ENCODE peak calls at places on chromosomes 13 and 19, in eight cellular contexts. H is cardiac muscle cell, Z is GM12865, M is tibial nerve, R is right atrium auricular region, I is psoas muscle, T is AG10803, S is colonic mucosa. D is an unnamed sample.

GRCh38 chr19:15265849-15266248 is 33.6 kb upstream of the EPHX3 start:
- DNase-seq in R (peak; percentile 96), I (peak; percentile 96), Z (no peak), H (no peak), T (peak; percentile 95), S (peak; percentile 66), M (peak; percentile 84), D (peak; percentile 34)

GRCh38 chr13:98576215-98576945 is 527 bp downstream of the STK24 start:
- DNase-seq in R (no peak), Z (peak; percentile 60), S (peak; percentile 67), T (peak; percentile 22), M (no peak), I (peak; percentile 74), H (peak; percentile 60), D (peak; percentile 75)

GRCh38 chr13:110294146-110294545 is 12.8 kb downstream of the COL4A1 start:
- DNase-seq in H (no peak), R (peak; percentile 60), S (no peak), M (no peak), T (peak; percentile 98), Z (no peak), I (no peak), D (no peak)

GRCh38 chr13:100039740-100040139 is 49.2 kb upstream of the PCCA start:
- DNase-seq in H (peak; percentile 17), M (no peak), I (no peak), S (no peak), Z (no peak), T (no peak), R (no peak), D (peak; percentile 15)

GRCh38 chr13:22757530-22758120 is 423.2 kb upstream of the SGCG start:
- DNase-seq in T (peak; percentile 2), M (no peak), S (no peak), R (no peak), Z (no peak), I (no peak), H (peak; percentile 45), D (peak; percentile 12)

GRCh38 chr13:23440821-23441608 is 7.5 kb upstream of the SACS start:
- DNase-seq in M (no peak), H (no peak), Z (no peak), I (peak; percentile 85), R (no peak), T (no peak), S (no peak), D (peak; percentile 56)

GRCh38 chr19:4032436-4032835 is 24.9 kb downstream of the PIAS4 start:
- DNase-seq in R (no peak), M (no peak), Z (no peak), T (no peak), I (no peak), S (no peak), H (no peak), D (no peak)

GRCh38 chr13:51328488-51328887 is 11.0 kb upstream of the SERPINE3 start:
- DNase-seq in I (no peak), T (no peak), S (no peak), Z (no peak), H (no peak), M (no peak), R (peak; percentile 43), D (no peak)

GRCh38 chr19:57242821-57243220 is 2.4 kb downstream of the ZNF805 start:
- DNase-seq in I (no peak), R (no peak), M (no peak), T (no peak), Z (no peak), S (no peak), H (no peak), D (no peak)

GRCh38 chr13:22240716-22241115 is 569.8 kb downstream of the FGF9 start:
- DNase-seq in I (no peak), Z (no peak), T (peak; percentile 8), S (no peak), M (no peak), H (no peak), R (no peak), D (no peak)

GRCh38 chr19:31127132-31127967 is 221.9 kb downstream of the TSHZ3 start:
- DNase-seq in R (no peak), T (peak; percentile 97), Z (no peak), S (peak; percentile 28), M (no peak), H (no peak), I (no peak), D (peak; percentile 66)

GRCh38 chr19:46221981-46222610 is 7.4 kb upstream of the IGFL1 start:
- DNase-seq in H (peak; percentile 68), S (no peak), I (peak; percentile 87), M (peak; percentile 25), T (peak; percentile 57), Z (no peak), R (no peak), D (peak; percentile 90)

GRCh38 chr19:35265126-35265995 is 3.4 kb upstream of the USF2 start:
- DNase-seq in I (peak; percentile 68), S (no peak), Z (no peak), T (peak; percentile 17), M (peak; percentile 12), H (no peak), R (no peak), D (peak; percentile 18)

DNA sequence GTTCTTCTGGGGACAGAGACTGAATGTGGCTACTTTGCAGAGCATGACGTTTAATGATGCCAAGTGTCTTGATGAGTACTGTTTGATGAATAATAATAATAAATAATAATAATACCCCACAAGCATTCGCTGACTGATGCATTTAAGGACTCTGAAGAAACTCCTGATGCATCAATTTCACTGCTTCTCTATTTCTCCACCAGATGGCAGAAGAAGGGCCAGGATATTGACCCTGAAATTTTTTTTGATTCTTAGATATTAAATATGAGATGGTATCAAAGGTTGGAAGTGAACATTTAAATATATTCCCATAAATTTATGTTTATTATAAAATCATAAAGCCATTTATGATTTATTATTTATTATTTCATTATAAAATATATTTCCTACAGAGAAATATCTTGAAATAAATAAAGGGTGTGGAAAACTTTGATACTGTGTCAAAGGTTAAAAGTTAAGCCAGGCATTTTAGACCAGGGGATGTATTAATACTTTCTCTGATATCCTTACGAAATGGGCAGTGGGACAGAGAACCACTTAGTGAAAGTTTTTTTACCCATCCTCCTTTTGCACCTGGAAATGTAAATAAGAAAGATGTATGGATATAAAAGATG is 170.9 kb downstream of the LACC1 start:
- DNase-seq in S (no peak), M (no peak), R (no peak), I (no peak), T (peak; percentile 27), H (peak; percentile 56), Z (peak; percentile 31), D (peak; percentile 48)
- TF ChIP-seq CTCF in S (peak; percentile 92), M (peak; percentile 75), R (peak; percentile 86), I (peak; percentile 85), T (peak; percentile 86), H (peak; percentile 70), Z (peak; percentile 57), D (peak; percentile 79)

GRCh38 chr19:2089727-2090053 is 6.4 kb downstream of the MOB3A start:
- DNase-seq in S (no peak), H (no peak), Z (no peak), R (no peak), I (no peak), M (no peak), T (no peak), D (peak; percentile 22)
- H3K4me3 ChIP-seq in S (no peak overlapping the region), H (no peak overlapping the region), Z (peak overlapping the region; percentile 89), R (no peak overlapping the region), I (peak overlapping the region; percentile 18), M (peak overlapping the region; percentile 6), T (no peak overlapping the region), D (peak overlapping the region; percentile 29)

GRCh38 chr13:87777395-87777794 is 106.2 kb downstream of the SLITRK5 start:
- DNase-seq in M (no peak), H (peak; percentile 11), T (no peak), S (no peak), R (no peak), Z (no peak), I (no peak), D (no peak)
- TF ChIP-seq CTCF in M (no peak), H (no peak), T (no peak), S (no peak), R (no peak), Z (no peak), I (no peak), D (no peak)

GRCh38 chr19:8806661-8807060 is 25.4 kb downstream of the ZNF558 start:
- DNase-seq in T (no peak), Z (no peak), I (no peak), R (no peak), M (no peak), H (no peak), S (no peak), D (no peak)

GRCh38 chr19:8815780-8816179 is 16.3 kb downstream of the ZNF558 start:
- DNase-seq in Z (no peak), H (no peak), S (no peak), R (no peak), T (no peak), M (no peak), I (no peak), D (no peak)

GRCh38 chr19:8814176-8814575 is 17.9 kb downstream of the ZNF558 start:
- DNase-seq in I (no peak), H (no peak), M (no peak), R (no peak), S (no peak), Z (no peak), T (no peak), D (peak; percentile 41)

DNA sequence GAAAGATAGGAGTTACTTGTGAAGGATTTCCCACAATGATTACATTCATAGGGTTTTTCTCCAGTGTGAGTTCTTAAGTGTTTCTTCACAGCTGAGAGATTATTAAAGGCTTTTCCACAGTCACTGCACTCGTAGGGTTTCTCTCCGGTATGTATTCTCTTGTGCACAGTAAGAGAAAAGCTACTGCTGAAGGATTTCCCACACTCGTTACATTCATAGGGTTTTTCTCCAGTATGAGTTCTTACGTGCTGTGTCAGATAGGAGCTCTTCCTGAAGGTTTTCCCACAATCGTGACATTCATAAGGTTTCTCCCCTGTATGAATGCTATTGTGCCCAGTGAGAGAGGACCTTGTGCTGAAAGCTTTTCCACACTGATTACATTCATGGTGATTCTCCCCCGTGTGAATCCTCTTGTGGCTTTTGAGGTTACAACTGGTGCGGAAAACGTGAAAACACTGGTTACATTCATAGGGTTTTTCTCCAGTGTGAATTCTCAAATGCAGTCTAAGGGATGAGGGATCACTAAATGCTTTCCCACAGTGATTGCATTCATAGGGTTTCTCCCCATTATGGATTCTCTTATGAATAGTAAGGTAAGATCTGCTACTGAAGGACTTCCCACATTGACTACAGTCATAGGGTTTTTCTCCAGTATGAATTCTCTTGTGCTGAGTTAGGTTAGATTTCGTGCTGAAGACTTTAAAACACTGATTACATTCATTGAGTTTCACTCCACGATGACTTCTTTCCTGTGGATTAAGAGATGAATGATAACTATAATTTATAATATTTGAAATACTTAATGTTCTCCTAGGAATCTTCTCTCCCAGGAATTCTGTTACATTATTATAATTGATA is 20.6 kb downstream of the ZNF558 start:
- DNase-seq in M (no peak), H (no peak), Z (no peak), R (no peak), I (no peak), S (no peak), T (peak; percentile 4), D (no peak)
- H3K4me3 ChIP-seq in M (no peak overlapping the region), H (no peak overlapping the region), Z (no peak overlapping the region), R (no peak overlapping the region), I (no peak overlapping the region), S (no peak overlapping the region), T (no peak overlapping the region), D (no peak overlapping the region)

GRCh38 chr19:37986048-37986750 is 79.2 kb downstream of the SIPA1L3 start:
- DNase-seq in H (no peak), T (no peak), Z (peak; percentile 65), S (no peak), M (no peak), I (no peak), R (no peak), D (peak; percentile 19)
- TF ChIP-seq CTCF in H (no peak), T (no peak), Z (no peak), S (no peak), M (no peak), I (no peak), R (no peak), D (no peak)